ENCODE peak calls at places on chromosomes 4 and X, in five cellular contexts. H is A673, L is neuronal stem cell, R is IMR-90, N is HCT116. U is an unnamed sample.

GRCh38 chrX:137565921-137566745 is at the start of gene ZIC3:
- DNase-seq in H (peak), L (no peak), R (no peak), N (no peak), U (no peak)

GRCh38 chrX:148956352-148956751 is 455.9 kb downstream of the AFF2 start:
- DNase-seq in H (no peak), L (no peak), R (no peak), N (no peak), U (no peak)

GRCh38 chr4:78788005-78788889 is 12.1 kb downstream of the BMP2K start:
- DNase-seq in H (no peak), L (no peak), R (peak), N (no peak), U (no peak)

GRCh38 chrX:136823175-136823574 is 42.4 kb upstream of the ARHGEF6 start:
- DNase-seq in H (no peak), L (no peak), R (peak), N (no peak), U (no peak)

GRCh38 chr4:160038560-160038959 is 935.7 kb downstream of the RAPGEF2 start:
- DNase-seq in H (peak), L (no peak), R (no peak), N (no peak), U (no peak)

GRCh38 chrX:95764972-95765451 is 919.6 kb upstream of the DIAPH2 start:
- DNase-seq in H (peak), L (peak), R (peak), N (no peak), U (no peak)

GRCh38 chr4:141518222-141518621 is 118.2 kb upstream of the IL15 start:
- DNase-seq in H (no peak), L (no peak), R (no peak), N (no peak), U (no peak)

GRCh38 chr4:101954975-101955678 is 164.6 kb downstream of the BANK1 start:
- DNase-seq in H (no peak), L (no peak), R (no peak), N (no peak), U (no peak)

GRCh38 chr4:189022441-189023035 is 883.3 kb downstream of the TRIML1 start:
- DNase-seq in H (no peak), L (no peak), R (peak), N (no peak), U (peak)

GRCh38 chr4:51942108-51942832 is 77.9 kb downstream of the LRRC66 start:
- DNase-seq in H (no peak), L (no peak), R (no peak), N (no peak), U (no peak)

GRCh38 chr4:86482851-86483490 is 111.1 kb upstream of the PTPN13 start:
- DNase-seq in H (peak), L (peak), R (no peak), N (no peak), U (no peak)

GRCh38 chr4:132818091-132818490 is 331.0 kb upstream of the PCDH10 start:
- DNase-seq in H (peak), L (no peak), R (no peak), N (no peak), U (no peak)

DNA sequence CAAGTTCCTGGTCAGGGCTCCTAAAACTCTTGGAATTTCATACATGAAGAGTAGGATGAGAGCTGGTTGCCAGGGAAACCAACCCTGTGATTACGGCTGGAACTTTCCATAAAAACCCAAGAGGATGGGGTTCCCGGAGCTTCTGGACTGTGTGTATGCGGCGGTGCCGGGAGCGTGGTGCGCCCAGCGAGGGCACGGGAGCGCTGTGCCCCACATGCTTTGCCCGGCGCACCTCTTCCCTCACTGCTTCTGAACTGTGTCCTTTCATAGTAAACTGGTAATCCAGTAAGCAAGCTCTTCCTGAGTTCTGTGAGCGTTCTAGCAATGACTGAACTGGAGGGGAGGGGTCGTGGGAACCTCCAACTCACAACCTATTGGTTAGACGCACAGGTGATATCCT is 152.6 kb downstream of the AFAP1 start:
- DNase-seq in H (no peak), L (no peak), R (no peak), N (no peak), U (no peak)
- H3K27ac ChIP-seq in H (peak), L (no peak), R (no peak), N (no peak), U (no peak)

GRCh38 chr4:62018537-62018936 is 818.4 kb downstream of the ADGRL3 start:
- DNase-seq in H (no peak), L (no peak), R (no peak), N (no peak), U (no peak)
- H3K4me3 ChIP-seq in H (no peak), L (no peak), R (no peak), N (no peak), U (no peak)

GRCh38 chrX:153739754-153740486 is 15.3 kb downstream of the ABCD1 start:
- DNase-seq in H (no peak), L (no peak), R (no peak), N (no peak), U (no peak)

GRCh38 chrX:153741446-153741845 is 16.8 kb downstream of the ABCD1 start:
- DNase-seq in H (no peak), L (no peak), R (no peak), N (no peak), U (no peak)

GRCh38 chrX:153740631-153741222 is 16.1 kb downstream of the ABCD1 start:
- DNase-seq in H (no peak), L (no peak), R (no peak), N (no peak), U (no peak)

GRCh38 chrX:153746359-153746758 is 17.7 kb upstream of the PLXNB3 start:
- DNase-seq in H (no peak), L (no peak), R (no peak), N (no peak), U (no peak)

GRCh38 chrX:153744210-153745066 is 19.6 kb upstream of the PLXNB3 start:
- DNase-seq in H (peak), L (no peak), R (no peak), N (no peak), U (no peak)
- H3K27ac ChIP-seq in H (no peak), L (no peak), R (no peak), N (no peak), U (no peak)

DNA sequence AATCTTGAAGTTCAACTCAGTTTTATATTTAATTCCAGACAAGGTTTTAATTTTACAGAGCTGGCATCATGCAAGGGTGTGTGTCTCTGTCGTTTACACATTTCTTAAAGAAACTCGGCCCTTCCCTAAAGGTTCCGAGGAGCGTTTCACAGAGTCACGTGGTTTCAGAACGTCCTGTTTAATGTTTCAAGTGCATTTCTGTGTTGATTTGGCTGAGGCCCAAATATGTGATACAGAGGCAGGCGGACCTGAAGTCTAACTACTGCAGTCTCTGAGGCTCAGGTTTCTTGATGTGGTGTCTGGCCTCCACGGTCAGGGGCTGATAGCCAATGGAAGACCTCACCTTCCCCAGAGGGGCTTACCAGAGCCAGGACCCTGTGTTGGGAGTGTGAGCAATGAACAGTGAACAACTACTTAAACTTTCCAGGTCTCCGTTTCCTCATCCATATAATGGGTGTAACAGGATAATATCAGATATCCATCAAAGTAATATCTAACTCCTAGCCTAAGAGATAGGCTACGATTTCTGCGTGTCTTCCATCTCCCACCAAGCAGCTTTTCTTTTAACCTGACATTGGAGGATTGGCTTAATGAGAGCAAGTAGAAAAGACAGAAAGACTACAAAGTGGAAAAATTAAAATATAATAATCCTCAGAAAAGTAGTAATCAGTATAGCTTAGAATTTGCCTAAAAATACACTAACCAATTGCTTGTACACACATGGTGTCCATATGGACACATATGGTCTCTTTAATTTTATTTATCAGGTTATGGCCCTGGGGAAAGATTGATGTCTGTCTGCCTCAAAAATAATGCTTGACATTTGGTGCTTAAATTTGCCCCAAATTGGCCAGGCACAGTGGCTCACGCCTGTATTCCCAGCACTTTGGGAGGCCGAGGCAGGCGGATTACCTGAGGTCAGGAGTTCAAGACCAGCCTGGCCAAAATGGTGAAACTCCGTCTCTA is 50.0 kb upstream of the TRIM2 start:
- DNase-seq in H (peak), L (no peak), R (peak), N (no peak), U (no peak)
- H3K4me3 ChIP-seq in H (peak), L (peak), R (no peak), N (peak), U (peak)

GRCh38 chr4:43325220-43325967 is 432.9 kb downstream of the GRXCR1 start:
- DNase-seq in H (no peak), L (no peak), R (peak), N (no peak), U (no peak)
- H3K27ac ChIP-seq in H (no peak), L (no peak), R (no peak), N (no peak), U (no peak)

DNA sequence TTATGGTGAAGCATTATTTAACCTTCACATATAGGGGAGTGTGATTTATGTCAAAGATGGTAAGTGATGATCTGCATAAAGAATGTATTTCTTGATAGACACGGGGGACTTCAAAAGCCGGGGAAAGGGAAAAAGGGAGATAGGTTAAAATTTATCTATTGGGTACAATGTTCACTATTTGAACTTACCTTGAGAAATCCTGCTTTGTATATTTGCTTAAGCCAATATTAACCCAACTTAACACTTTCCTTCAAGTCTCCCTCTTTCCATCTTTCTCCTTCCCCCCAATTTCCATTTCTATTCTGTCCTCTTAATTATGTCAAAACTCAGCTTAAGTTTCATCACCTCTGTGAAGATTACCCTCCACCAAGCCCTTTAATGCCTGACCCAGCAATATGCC is 149.0 kb upstream of the ANK2 start:
- DNase-seq in H (no peak), L (no peak), R (no peak), N (no peak), U (no peak)
- H3K4me3 ChIP-seq in H (no peak), L (no peak), R (no peak), N (no peak), U (no peak)

GRCh38 chr4:69881173-69881773 is 21.3 kb upstream of the SULT1E1 start:
- DNase-seq in H (peak), L (peak), R (peak), N (peak), U (peak)
- H3K27ac ChIP-seq in H (no peak), L (no peak), R (no peak), N (no peak), U (no peak)

GRCh38 chr4:48780867-48781219 is 764 bp upstream of the FRYL start:
- DNase-seq in H (no peak), L (no peak), R (peak), N (no peak), U (no peak)

GRCh38 chr4:48779095-48779997 is 733 bp downstream of the FRYL start:
- DNase-seq in H (peak), L (peak), R (peak), N (no peak), U (no peak)

GRCh38 chr4:48779998-48780866 is at the start of gene FRYL:
- DNase-seq in H (peak), L (peak), R (peak), N (peak), U (peak)

GRCh38 chr4:48777739-48778138 is 2.3 kb downstream of the FRYL start:
- DNase-seq in H (no peak), L (no peak), R (no peak), N (no peak), U (no peak)

GRCh38 chr4:48778431-48779094 is 1.5 kb downstream of the FRYL start:
- DNase-seq in H (peak), L (no peak), R (peak), N (no peak), U (no peak)
- H3K4me3 ChIP-seq in H (peak), L (peak), R (peak), N (peak), U (peak)